ENCODE peak calls at places on chromosome 3, in four cellular contexts. H, C, X and W are unnamed samples.

GRCh38 chr3:147616998-147617619 is 207.9 kb downstream of the ZIC1 start:
- DNase-seq in H (no peak), C (no peak), X (no peak), W (no peak)

GRCh38 chr3:104628185-104628789 is 738.4 kb upstream of the ALCAM start:
- DNase-seq in H (no peak), C (no peak), X (no peak), W (no peak)

GRCh38 chr3:17846466-17846865 is 104.0 kb upstream of the TBC1D5 start:
- DNase-seq in H (no peak), C (no peak), X (no peak), W (no peak)

GRCh38 chr3:138942861-138943623 is 3.9 kb downstream of the FOXL2 start:
- DNase-seq in H (no peak), C (no peak), X (peak), W (peak)

GRCh38 chr3:139127101-139127500 is 82.4 kb upstream of the PRR23C start:
- DNase-seq in H (no peak), C (no peak), X (no peak), W (no peak)

GRCh38 chr3:124565013-124565412 is 165.2 kb upstream of the UMPS start:
- DNase-seq in H (peak), C (peak), X (peak), W (peak)

GRCh38 chr3:107956991-107957467 is 133.8 kb downstream of the CD47 start:
- DNase-seq in H (peak), C (no peak), X (no peak), W (no peak)

GRCh38 chr3:182837855-182838454 is 44.7 kb downstream of the ATP11B start:
- DNase-seq in H (no peak), C (peak), X (no peak), W (no peak)

GRCh38 chr3:15102256-15102655 is 3.3 kb upstream of the RBSN start:
- DNase-seq in H (peak), C (peak), X (no peak), W (no peak)

GRCh38 chr3:16186565-16186964 is 12.1 kb downstream of the GALNT15 start:
- DNase-seq in H (no peak), C (no peak), X (no peak), W (no peak)

GRCh38 chr3:66991478-66991877 is 6.6 kb upstream of the KBTBD8 start:
- DNase-seq in H (no peak), C (peak), X (no peak), W (no peak)

GRCh38 chr3:158789592-158789991 is 12.3 kb upstream of the MFSD1 start:
- DNase-seq in H (no peak), C (peak), X (no peak), W (no peak)

GRCh38 chr3:73094127-73094526 is 32.7 kb downstream of the EBLN2 start:
- DNase-seq in H (no peak), C (peak), X (no peak), W (no peak)

GRCh38 chr3:193211984-193212383 is 29.0 kb upstream of the PLAAT1 start:
- DNase-seq in H (no peak), C (no peak), X (no peak), W (no peak)

GRCh38 chr3:193207290-193207689 is 33.7 kb upstream of the PLAAT1 start:
- DNase-seq in H (no peak), C (no peak), X (no peak), W (no peak)

GRCh38 chr3:193211173-193211572 is 29.8 kb upstream of the PLAAT1 start:
- DNase-seq in H (no peak), C (no peak), X (no peak), W (no peak)

GRCh38 chr3:193207874-193208273 is 33.1 kb upstream of the PLAAT1 start:
- DNase-seq in H (no peak), C (no peak), X (no peak), W (no peak)
- TF ChIP-seq CTCF in H (no peak), C (no peak), X (no peak), W (no peak)

GRCh38 chr3:177419904-177420601 is 222.8 kb upstream of the TBL1XR1 start:
- DNase-seq in H (no peak), C (no peak), X (no peak), W (no peak)
- TF ChIP-seq CTCF in H (no peak), C (no peak), X (no peak), W (no peak)

DNA sequence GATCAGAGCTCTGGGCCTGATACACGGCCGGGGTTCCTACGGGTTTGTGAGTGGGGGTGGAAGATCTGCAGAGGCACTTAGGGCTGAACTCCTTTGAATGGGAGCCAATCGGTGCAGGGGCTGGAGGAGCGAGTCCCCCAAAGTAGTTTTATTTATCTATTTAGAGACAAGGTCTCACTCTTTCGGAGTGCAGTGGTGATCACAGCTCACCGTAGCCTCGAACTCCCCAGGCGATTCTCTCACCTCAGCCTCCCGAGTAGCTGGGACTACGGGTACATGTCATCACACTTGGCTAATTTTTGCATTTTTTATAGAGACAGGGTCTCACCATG is 1.6 kb upstream of the CELSR3 start:
- DNase-seq in H (no peak), C (no peak), X (no peak), W (no peak)
- TF ChIP-seq CTCF in H (no peak), C (no peak), X (no peak), W (peak)

GRCh38 chr3:43699864-43700263 is 9.1 kb downstream of the ABHD5 start:
- DNase-seq in H (no peak), C (peak), X (peak), W (no peak)
- TF ChIP-seq CTCF in H (no peak), C (no peak), X (no peak), W (no peak)